ENCODE peak calls at places on chromosomes 2 and 18, in six cellular contexts. One of them, this sample, is unnamed.
A peak's percentile ranks its signal among the peaks of the same experiment; 100 is the strongest.

GRCh38 chr2:10954856-10955818 is 43.4 kb downstream of the KCNF1 start:
- DNase-seq in vagina: no peak
- DNase-seq in K562: no peak
- DNase-seq in HCT116: no peak
- DNase-seq in prostate gland: no peak
- DNase-seq in breast epithelium: no peak
- DNase-seq in this sample: no peak

GRCh38 chr2:25378731-25379490 is 37.2 kb upstream of the DNMT3A start:
- DNase-seq in vagina: peak; percentile 80
- DNase-seq in K562: no peak
- DNase-seq in HCT116: no peak
- DNase-seq in prostate gland: no peak
- DNase-seq in breast epithelium: no peak
- DNase-seq in this sample: no peak

GRCh38 chr18:9708882-9709877 is 1.1 kb downstream of the RAB31 start:
- DNase-seq in vagina: no peak
- DNase-seq in K562: peak; percentile 48
- DNase-seq in HCT116: no peak
- DNase-seq in prostate gland: no peak
- DNase-seq in breast epithelium: no peak
- DNase-seq in this sample: no peak

GRCh38 chr2:65339648-65340047 is 92.8 kb downstream of the SPRED2 start:
- DNase-seq in vagina: no peak
- DNase-seq in K562: no peak
- DNase-seq in HCT116: no peak
- DNase-seq in prostate gland: no peak
- DNase-seq in breast epithelium: no peak
- DNase-seq in this sample: no peak

GRCh38 chr2:216520156-216520555 is 21.5 kb downstream of the RPL37A start:
- DNase-seq in vagina: no peak
- DNase-seq in K562: no peak
- DNase-seq in HCT116: no peak
- DNase-seq in prostate gland: no peak
- DNase-seq in breast epithelium: no peak
- DNase-seq in this sample: no peak

GRCh38 chr2:54557601-54558187 is 101.6 kb downstream of the SPTBN1 start:
- DNase-seq in vagina: no peak
- DNase-seq in K562: peak; percentile 81
- DNase-seq in HCT116: peak; percentile 81
- DNase-seq in prostate gland: peak; percentile 60
- DNase-seq in breast epithelium: peak; percentile 48
- DNase-seq in this sample: no peak

GRCh38 chr2:164948540-164948939 is 6.8 kb downstream of the SLC38A11 start:
- DNase-seq in vagina: no peak
- DNase-seq in K562: no peak
- DNase-seq in HCT116: no peak
- DNase-seq in prostate gland: no peak
- DNase-seq in breast epithelium: no peak
- DNase-seq in this sample: no peak

GRCh38 chr2:176251928-176252327 is 17.3 kb upstream of the MTX2 start:
- DNase-seq in vagina: no peak
- DNase-seq in K562: no peak
- DNase-seq in HCT116: no peak
- DNase-seq in prostate gland: no peak
- DNase-seq in breast epithelium: no peak
- DNase-seq in this sample: no peak

GRCh38 chr2:202278036-202278760 is 12.6 kb downstream of the NOP58 start:
- DNase-seq in vagina: no peak
- DNase-seq in K562: no peak
- DNase-seq in HCT116: no peak
- DNase-seq in prostate gland: no peak
- DNase-seq in breast epithelium: no peak
- DNase-seq in this sample: no peak

GRCh38 chr2:205889073-205889472 is 196.9 kb downstream of the INO80D start:
- DNase-seq in vagina: no peak
- DNase-seq in K562: no peak
- DNase-seq in HCT116: no peak
- DNase-seq in prostate gland: no peak
- DNase-seq in breast epithelium: peak; percentile 24
- DNase-seq in this sample: no peak
- TF ChIP-seq POLR2AphosphoS5 in vagina: no peak
- TF ChIP-seq POLR2AphosphoS5 in K562: no peak
- TF ChIP-seq POLR2AphosphoS5 in HCT116: no peak
- TF ChIP-seq POLR2AphosphoS5 in prostate gland: no peak
- TF ChIP-seq POLR2AphosphoS5 in breast epithelium: no peak
- TF ChIP-seq POLR2AphosphoS5 in this sample: no peak

DNA sequence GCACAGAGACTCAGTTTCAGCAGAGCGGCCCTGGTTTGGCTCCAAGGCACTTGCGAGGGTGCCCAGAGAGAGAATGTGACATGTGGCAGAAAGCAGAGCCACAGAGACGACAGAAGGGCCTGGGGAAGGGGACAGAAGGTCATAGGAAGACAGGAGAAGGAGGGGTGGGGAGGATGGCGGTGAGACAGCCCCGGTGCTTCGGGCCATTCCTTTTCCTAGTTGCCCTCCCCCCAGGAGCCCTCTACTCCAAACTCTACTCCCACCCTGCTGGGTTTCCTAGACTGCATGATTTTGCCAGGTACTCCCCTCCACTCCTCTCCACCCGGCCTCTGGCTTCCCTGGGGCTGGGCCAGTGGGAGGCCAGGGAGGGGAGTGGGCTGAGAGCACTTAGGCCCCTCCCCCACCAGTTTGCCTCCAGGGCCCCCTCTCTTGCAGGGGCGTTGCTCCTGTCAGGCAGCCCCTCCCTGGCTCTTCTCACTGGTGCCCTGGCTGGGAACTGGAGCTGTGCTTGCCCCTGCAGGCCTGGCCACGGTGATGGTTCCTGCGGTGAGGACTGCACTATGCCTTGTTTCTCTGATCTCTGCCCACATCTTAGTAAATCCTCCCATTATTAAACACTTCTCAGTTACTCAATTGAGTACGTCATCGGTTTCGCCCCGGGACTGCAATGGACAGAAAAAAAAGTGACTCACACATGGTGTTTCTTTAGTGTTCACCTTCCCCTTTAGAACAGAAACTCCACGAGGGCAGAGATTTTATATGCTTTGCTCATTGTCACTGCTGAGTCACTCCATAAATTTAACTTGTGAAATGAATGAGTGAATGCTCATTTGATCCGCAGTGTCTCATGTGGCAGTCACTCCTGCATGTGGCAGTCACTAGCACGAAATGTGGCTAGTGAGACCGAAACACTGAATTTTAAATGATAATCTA is 58.7 kb upstream of the SP3 start:
- DNase-seq in vagina: peak; percentile 96
- DNase-seq in K562: peak; percentile 11
- DNase-seq in HCT116: peak; percentile 27
- DNase-seq in prostate gland: peak; percentile 33
- DNase-seq in breast epithelium: peak; percentile 89
- DNase-seq in this sample: peak; percentile 30
- TF ChIP-seq POLR2AphosphoS5 in vagina: peak; percentile 86
- TF ChIP-seq POLR2AphosphoS5 in K562: no peak
- TF ChIP-seq POLR2AphosphoS5 in HCT116: no peak
- TF ChIP-seq POLR2AphosphoS5 in prostate gland: peak; percentile 17
- TF ChIP-seq POLR2AphosphoS5 in breast epithelium: peak; percentile 44
- TF ChIP-seq POLR2AphosphoS5 in this sample: no peak

GRCh38 chr2:62663443-62663842 is 42.1 kb upstream of the EHBP1 start:
- DNase-seq in vagina: no peak
- DNase-seq in K562: no peak
- DNase-seq in HCT116: no peak
- DNase-seq in prostate gland: no peak
- DNase-seq in breast epithelium: no peak
- DNase-seq in this sample: peak; percentile 87
- TF ChIP-seq POLR2AphosphoS5 in vagina: peak; percentile 17
- TF ChIP-seq POLR2AphosphoS5 in K562: no peak
- TF ChIP-seq POLR2AphosphoS5 in HCT116: no peak
- TF ChIP-seq POLR2AphosphoS5 in prostate gland: no peak
- TF ChIP-seq POLR2AphosphoS5 in breast epithelium: no peak
- TF ChIP-seq POLR2AphosphoS5 in this sample: peak; percentile 36

GRCh38 chr2:108917078-108917440 is 72.0 kb downstream of the EDAR start:
- DNase-seq in vagina: peak; percentile 44
- DNase-seq in K562: no peak
- DNase-seq in HCT116: no peak
- DNase-seq in prostate gland: peak; percentile 33
- DNase-seq in breast epithelium: peak; percentile 17
- DNase-seq in this sample: no peak

GRCh38 chr2:108918156-108918845 is 70.7 kb downstream of the EDAR start:
- DNase-seq in vagina: no peak
- DNase-seq in K562: no peak
- DNase-seq in HCT116: no peak
- DNase-seq in prostate gland: no peak
- DNase-seq in breast epithelium: peak; percentile 9
- DNase-seq in this sample: no peak

GRCh38 chr2:108917526-108917925 is 71.5 kb downstream of the EDAR start:
- DNase-seq in vagina: peak; percentile 44
- DNase-seq in K562: no peak
- DNase-seq in HCT116: no peak
- DNase-seq in prostate gland: no peak
- DNase-seq in breast epithelium: peak; percentile 15
- DNase-seq in this sample: no peak

GRCh38 chr2:108918941-108919341 is 70.1 kb downstream of the EDAR start:
- DNase-seq in vagina: no peak
- DNase-seq in K562: no peak
- DNase-seq in HCT116: no peak
- DNase-seq in prostate gland: no peak
- DNase-seq in breast epithelium: peak; percentile 14
- DNase-seq in this sample: no peak

GRCh38 chr2:108916397-108917077 is 72.5 kb downstream of the EDAR start:
- DNase-seq in vagina: no peak
- DNase-seq in K562: no peak
- DNase-seq in HCT116: no peak
- DNase-seq in prostate gland: no peak
- DNase-seq in breast epithelium: no peak
- DNase-seq in this sample: no peak
- TF ChIP-seq POLR2AphosphoS5 in vagina: no peak
- TF ChIP-seq POLR2AphosphoS5 in K562: no peak
- TF ChIP-seq POLR2AphosphoS5 in HCT116: no peak
- TF ChIP-seq POLR2AphosphoS5 in prostate gland: no peak
- TF ChIP-seq POLR2AphosphoS5 in breast epithelium: no peak
- TF ChIP-seq POLR2AphosphoS5 in this sample: no peak